ENCODE peak calls at places on chromosomes 13 and 19, in four cellular contexts. N is SK-N-SH, Q is H1, P is K562. B is an unnamed sample.
A peak's percentile ranks its signal among the peaks of the same experiment; 100 is the strongest.

GRCh38 chr13:43579321-43579720 is 207.5 kb downstream of the ENOX1 start:
- DNase-seq in N (no peak), Q (no peak), P (no peak), B (no peak)

GRCh38 chr19:55645512-55645881 is 2.0 kb downstream of the ZNF581 start:
- DNase-seq in N (peak; percentile 2), Q (no peak), P (no peak), B (no peak)

GRCh38 chr13:23743269-23743668 is 145.9 kb downstream of the MIPEP start:
- DNase-seq in N (no peak), Q (no peak), P (no peak), B (no peak)

GRCh38 chr19:2274937-2275535 is 6.9 kb downstream of the PEAK3 start:
- DNase-seq in N (peak; percentile 89), Q (peak; percentile 84), P (peak; percentile 53), B (no peak)

GRCh38 chr19:38351865-38352395 is 16.3 kb downstream of the CATSPERG start:
- DNase-seq in N (no peak), Q (no peak), P (no peak), B (no peak)

GRCh38 chr19:43372462-43372861 is 19.0 kb downstream of the CD177 start:
- DNase-seq in N (no peak), Q (no peak), P (no peak), B (no peak)

GRCh38 chr19:5026706-5027273 is 57.9 kb downstream of the KDM4B start:
- DNase-seq in N (no peak), Q (no peak), P (no peak), B (no peak)

GRCh38 chr19:32669205-32669785 is 5.7 kb downstream of the ANKRD27 start:
- DNase-seq in N (no peak), Q (no peak), P (no peak), B (no peak)

GRCh38 chr13:112545866-112546265 is 42.1 kb downstream of the TUBGCP3 start:
- DNase-seq in N (no peak), Q (no peak), P (no peak), B (no peak)
- TF ChIP-seq NRF1 in N (no peak), Q (no peak), P (no peak), B (no peak)

DNA sequence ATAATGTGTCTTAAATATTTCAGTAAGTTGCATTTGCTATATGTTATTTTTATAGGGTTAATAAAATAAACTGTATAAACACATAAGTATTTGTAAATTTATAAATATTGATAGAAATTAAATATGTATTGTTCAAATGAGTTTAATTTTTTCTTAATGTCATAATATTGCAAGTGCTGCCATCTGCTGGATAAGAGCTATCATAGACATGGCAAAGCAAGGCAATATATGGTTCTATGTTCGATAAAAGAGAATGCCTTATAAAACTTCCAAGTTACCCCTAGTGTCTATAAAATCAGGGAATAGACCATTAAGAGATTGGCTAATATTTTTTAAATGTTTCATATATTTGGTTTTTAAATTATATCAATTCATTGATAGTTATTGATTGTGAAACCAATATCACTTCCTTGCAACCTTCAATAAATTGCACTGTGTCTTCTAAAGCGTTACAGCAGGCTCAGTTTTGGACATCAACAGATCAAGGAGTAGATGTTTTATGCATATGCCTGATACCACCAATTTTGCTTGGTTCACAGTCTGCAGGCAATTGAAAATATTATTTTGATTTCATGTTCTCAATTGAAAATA is 29.0 kb upstream of the SLITRK6 start:
- DNase-seq in N (peak; percentile 6), Q (no peak), P (peak; percentile 2), B (no peak)
- TF ChIP-seq NRF1 in N (no peak), Q (no peak), P (no peak), B (no peak)

DNA sequence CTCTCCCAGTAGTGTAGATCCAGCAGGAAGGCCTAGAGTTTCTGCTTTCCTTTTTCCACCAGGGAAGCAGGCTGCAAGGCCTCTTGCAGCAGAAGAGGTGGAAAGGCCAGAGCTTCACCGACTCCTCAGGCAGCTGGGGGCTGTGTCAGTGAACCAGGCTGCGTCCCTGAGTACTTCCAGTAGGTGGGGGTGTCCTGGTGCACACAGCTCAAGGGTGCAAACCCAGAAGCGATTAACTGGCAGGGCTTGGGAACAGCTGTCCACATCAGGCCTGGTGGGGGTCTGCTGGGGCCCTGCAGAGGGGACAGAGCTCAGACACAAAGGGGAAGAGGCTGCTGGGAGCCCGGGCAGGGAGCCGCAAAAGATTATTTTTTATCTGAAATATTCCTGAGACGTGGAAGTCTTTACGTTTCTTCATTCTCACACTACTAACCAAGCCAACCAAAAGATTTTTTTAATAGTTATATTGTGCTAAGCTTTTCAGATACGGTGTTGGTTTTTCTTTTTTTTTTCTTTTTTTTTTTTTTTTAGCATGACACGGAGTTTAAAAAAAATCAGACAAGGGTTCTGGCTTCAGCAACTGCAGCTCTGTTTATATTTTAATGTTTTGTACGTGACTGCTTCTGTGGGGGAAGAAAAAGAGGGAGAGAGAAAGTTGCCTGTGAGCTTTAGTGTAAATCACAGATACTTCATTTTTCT is 11.0 kb downstream of the TSHZ3 start:
- DNase-seq in N (peak; percentile 80), Q (peak; percentile 75), P (peak; percentile 56), B (no peak)
- TF ChIP-seq NRF1 in N (no peak), Q (no peak), P (no peak), B (no peak)

DNA sequence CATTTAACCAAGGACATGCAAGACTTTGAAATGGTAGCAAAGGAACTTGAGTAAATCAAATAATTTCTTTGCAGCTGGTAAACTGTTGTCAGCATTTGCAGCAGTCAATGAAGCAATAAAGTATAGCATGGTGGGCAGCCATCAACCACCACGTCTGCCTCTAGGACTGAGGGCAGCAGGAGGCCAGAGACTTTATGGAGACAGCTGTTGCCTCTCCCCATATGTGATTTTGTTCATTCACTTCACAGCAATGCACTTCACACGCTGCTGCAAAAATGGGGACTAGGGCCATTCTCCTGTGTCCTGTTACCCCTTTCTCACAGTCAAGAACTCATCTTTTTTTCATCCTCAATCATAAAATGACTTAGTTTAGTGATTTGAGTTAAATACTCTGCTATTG is 51.3 kb upstream of the PCDH9 start:
- DNase-seq in N (no peak), Q (no peak), P (no peak), B (no peak)
- TF ChIP-seq NRF1 in N (no peak), Q (no peak), P (no peak), B (no peak)

DNA sequence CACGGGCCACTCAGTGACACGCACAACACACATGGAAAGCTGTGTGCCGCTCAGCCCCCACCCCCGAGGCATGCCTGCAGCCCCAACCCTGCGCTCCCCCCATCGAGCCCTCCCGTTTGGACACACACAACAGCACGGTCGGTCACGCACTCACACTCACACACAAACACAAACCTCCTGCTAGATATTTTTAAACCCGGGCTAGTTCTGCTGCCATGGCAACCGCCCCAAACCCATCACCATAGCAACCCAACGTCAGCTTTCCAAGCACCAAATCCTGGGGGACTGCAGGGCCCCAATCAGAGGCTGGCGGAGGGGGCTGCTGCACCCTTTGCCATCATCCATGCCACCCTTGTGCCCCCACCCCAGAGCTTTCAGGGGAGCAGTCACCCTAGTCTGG is 2.5 kb upstream of the NOVA2 start:
- DNase-seq in N (no peak), Q (no peak), P (no peak), B (no peak)
- TF ChIP-seq NRF1 in N (no peak), Q (no peak), P (no peak), B (no peak)

GRCh38 chr13:72204291-72204690 is 337.3 kb upstream of the DACH1 start:
- DNase-seq in N (no peak), Q (no peak), P (no peak), B (no peak)
- TF ChIP-seq NRF1 in N (no peak), Q (no peak), P (no peak), B (no peak)

DNA sequence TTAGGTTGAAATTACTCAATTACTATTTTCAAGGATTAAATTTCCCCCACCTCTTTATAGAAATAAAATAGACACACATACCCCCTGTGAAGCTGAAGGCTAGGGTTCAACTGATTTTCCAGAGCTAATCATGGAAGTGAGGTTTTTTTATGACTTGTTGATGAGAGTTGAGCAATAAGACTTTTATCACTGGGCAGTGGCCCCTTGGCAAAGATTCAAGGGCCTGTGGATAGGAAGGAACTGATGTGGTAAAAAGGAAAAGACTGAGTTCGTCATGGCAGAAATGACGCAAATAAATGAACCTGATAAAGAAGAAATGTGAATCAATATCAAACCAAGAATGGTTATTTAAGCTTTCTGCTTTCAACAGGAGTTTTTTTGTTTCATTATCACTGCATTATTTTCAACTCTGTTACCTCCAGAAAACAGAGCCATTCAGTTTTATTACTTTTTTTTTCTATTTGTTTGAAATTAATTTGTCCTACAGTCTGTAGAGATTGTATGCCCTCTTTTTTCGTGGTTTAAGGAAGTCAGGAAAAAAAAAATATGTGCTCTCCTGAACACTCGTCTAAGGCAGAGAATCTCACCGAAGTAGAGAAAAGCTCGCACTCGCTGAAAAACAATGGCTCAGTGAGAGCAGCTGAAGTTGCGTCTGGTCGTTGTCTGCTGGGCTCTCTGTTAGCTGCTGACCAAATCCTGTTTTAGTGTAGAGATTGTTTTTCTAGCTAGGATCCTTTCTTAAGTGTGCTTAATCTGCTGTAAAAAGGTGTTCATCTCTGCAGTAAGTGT is 38.9 kb downstream of the STOML3 start:
- DNase-seq in N (no peak), Q (no peak), P (no peak), B (no peak)
- TF ChIP-seq NRF1 in N (no peak), Q (no peak), P (no peak), B (no peak)

DNA sequence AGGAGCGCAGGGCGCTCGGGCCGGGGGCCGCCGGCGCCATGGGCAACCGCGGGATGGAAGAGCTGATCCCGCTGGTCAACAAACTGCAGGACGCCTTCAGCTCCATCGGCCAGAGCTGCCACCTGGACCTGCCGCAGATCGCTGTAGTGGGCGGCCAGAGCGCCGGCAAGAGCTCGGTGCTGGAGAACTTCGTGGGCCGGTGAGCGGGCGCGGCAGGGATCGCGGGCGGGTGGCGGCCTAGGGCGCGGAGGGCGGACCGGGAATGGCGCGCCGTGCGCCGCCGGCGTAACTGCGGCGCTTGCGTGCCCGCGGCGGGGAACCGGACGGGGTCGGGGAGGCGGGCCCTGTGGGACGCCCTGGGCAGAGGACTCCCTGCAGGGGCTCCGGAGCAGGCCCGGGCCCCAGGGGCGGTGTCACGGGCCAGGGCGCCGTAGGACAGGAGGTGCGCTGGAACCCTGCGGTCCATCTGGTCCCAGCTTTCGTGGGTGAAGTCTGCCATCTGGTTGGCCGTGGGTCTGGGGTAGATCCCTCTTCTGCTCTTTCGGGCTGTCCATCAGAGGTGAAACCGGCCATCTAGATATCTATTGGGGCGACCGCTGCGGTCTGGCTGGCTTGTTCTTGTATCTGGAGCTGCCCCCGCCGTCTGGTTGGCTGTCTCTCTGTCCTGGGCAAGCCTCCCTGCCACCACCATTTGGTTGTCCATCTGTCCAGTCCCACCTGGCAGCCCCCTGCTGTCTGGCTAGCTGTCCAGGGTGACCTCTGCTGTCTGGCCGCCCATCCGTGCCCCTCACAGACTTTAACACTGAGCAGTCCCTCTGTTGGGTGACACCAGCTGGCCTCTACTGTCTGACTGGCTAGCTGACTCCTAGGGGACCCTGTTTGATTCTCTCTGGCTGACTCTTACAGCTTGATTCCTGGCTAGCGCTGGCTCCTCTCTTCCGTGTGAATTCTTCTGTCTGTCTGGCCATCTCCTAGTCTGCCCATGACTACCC is 622 bp downstream of the DNM2 start:
- DNase-seq in N (peak; percentile 70), Q (peak; percentile 72), P (peak; percentile 50), B (no peak)
- TF ChIP-seq NRF1 in N (peak; percentile 24), Q (no peak), P (no peak), B (no peak)

B was measured in GM12878.